ENCODE peak calls at places on chromosome 12, in four cellular contexts. M, A, P and B are unnamed samples.

GRCh38 chr12:22250762-22251161 is 83.7 kb downstream of the ST8SIA1 start:
- DNase-seq in M (no peak), A (no peak), P (no peak), B (no peak)

GRCh38 chr12:91763654-91764439 is 381.8 kb downstream of the BTG1 start:
- DNase-seq in M (no peak), A (no peak), P (no peak), B (no peak)

GRCh38 chr12:30725739-30726138 is 29.0 kb downstream of the CAPRIN2 start:
- DNase-seq in M (peak), A (no peak), P (peak), B (peak)

GRCh38 chr12:48671231-48671856 is 10.7 kb downstream of the KANSL2 start:
- DNase-seq in M (peak), A (no peak), P (peak), B (no peak)

GRCh38 chr12:122602456-122602855 is 75.4 kb downstream of the KNTC1 start:
- DNase-seq in M (no peak), A (no peak), P (no peak), B (no peak)

GRCh38 chr12:131599214-131600159 is 111.4 kb upstream of the SFSWAP start:
- DNase-seq in M (no peak), A (no peak), P (no peak), B (no peak)

GRCh38 chr12:100708591-100708990 is 86.0 kb upstream of the ANO4 start:
- DNase-seq in M (no peak), A (no peak), P (no peak), B (no peak)

GRCh38 chr12:77968571-77968970 is 137.9 kb downstream of the NAV3 start:
- DNase-seq in M (no peak), A (no peak), P (no peak), B (no peak)

GRCh38 chr12:109738878-109739665 is 25.4 kb downstream of the FAM222A start:
- DNase-seq in M (peak), A (no peak), P (peak), B (no peak)

GRCh38 chr12:89983622-89984021 is 275.0 kb upstream of the ATP2B1 start:
- DNase-seq in M (no peak), A (no peak), P (no peak), B (no peak)

GRCh38 chr12:2555487-2556082 is 239.2 kb upstream of the FKBP4 start:
- DNase-seq in M (no peak), A (no peak), P (no peak), B (no peak)

GRCh38 chr12:131093971-131094830 is 140.5 kb downstream of the ADGRD1 start:
- DNase-seq in M (no peak), A (no peak), P (no peak), B (no peak)

GRCh38 chr12:98420403-98420800 is 95.0 kb upstream of the TMPO start:
- DNase-seq in M (no peak), A (no peak), P (no peak), B (no peak)

GRCh38 chr12:12441891-12442461 is 85.1 kb downstream of the BORCS5 start:
- DNase-seq in M (no peak), A (peak), P (no peak), B (no peak)

GRCh38 chr12:14314801-14315200 is 50.7 kb upstream of the ATF7IP start:
- DNase-seq in M (no peak), A (no peak), P (no peak), B (no peak)

GRCh38 chr12:113162102-113163029 is 12.8 kb downstream of the CFAP73 start:
- DNase-seq in M (no peak), A (no peak), P (peak), B (no peak)